ENCODE peak calls at places on chromosomes 13 and 19, in ten cellular contexts. H is mesothelial cell of epicardium; A is A549; T is left cardiac atrium; I is stimulated activated CD4-positive, alpha-beta T cell treated with anti-CD3 and anti-CD28 coated beads, Interleukin-2, amount 100 ng/mL, for 48 hours; Z is amniotic stem cell; O is cardiac fibroblast; E is memory B cell; U is AG09309; C is RPMI7951. J is an unnamed sample.

GRCh38 chr13:59829690-59830089 is 334.0 kb downstream of the DIAPH3 start:
- DNase-seq in H (no peak), A (no peak), T (no peak), I (no peak), Z (no peak), O (no peak), E (no peak), U (no peak), C (no peak), J (no peak)

GRCh38 chr19:35493971-35494370 is 3.7 kb upstream of the KRTDAP start:
- DNase-seq in H (no peak), A (no peak), T (no peak), I (no peak), Z (no peak), O (no peak), E (no peak), U (no peak), C (no peak), J (no peak)

GRCh38 chr19:19275166-19275565 is 2.1 kb upstream of the TM6SF2 start:
- DNase-seq in H (no peak), A (no peak), T (no peak), I (no peak), Z (no peak), O (no peak), E (no peak), U (no peak), C (no peak), J (no peak)

GRCh38 chr13:97559981-97560380 is 126.0 kb downstream of the RAP2A start:
- DNase-seq in H (no peak), A (no peak), T (no peak), I (no peak), Z (no peak), O (no peak), E (no peak), U (no peak), C (no peak), J (no peak)

GRCh38 chr13:44396963-44397580 is 23.4 kb downstream of the SERP2 start:
- DNase-seq in H (no peak), A (no peak), T (peak; percentile 36), I (no peak), Z (no peak), O (peak; percentile 11), E (no peak), U (no peak), C (peak; percentile 76), J (no peak)

GRCh38 chr19:2679439-2679838 is 23.1 kb downstream of the GNG7 start:
- DNase-seq in H (no peak), A (no peak), T (no peak), I (no peak), Z (no peak), O (no peak), E (no peak), U (no peak), C (no peak), J (no peak)

GRCh38 chr13:47039106-47039505 is 142.3 kb upstream of the HTR2A start:
- DNase-seq in H (no peak), A (no peak), T (no peak), I (no peak), Z (no peak), O (peak; percentile 79), E (no peak), U (peak; percentile 63), C (peak; percentile 85), J (peak; percentile 59)

GRCh38 chr19:11662278-11662677 is 65.0 kb downstream of the ZNF627 start:
- DNase-seq in H (no peak), A (no peak), T (no peak), I (no peak), Z (no peak), O (no peak), E (no peak), U (no peak), C (no peak), J (no peak)

GRCh38 chr13:50375792-50376191 is 360.5 kb downstream of the KCNRG start:
- DNase-seq in H (no peak), A (no peak), T (no peak), I (no peak), Z (peak; percentile 61), O (peak; percentile 68), E (no peak), U (peak; percentile 49), C (peak; percentile 70), J (peak; percentile 20)

GRCh38 chr13:71865858-71866172 is 1.2 kb downstream of the DACH1 start:
- DNase-seq in H (no peak), A (no peak), T (peak; percentile 16), I (no peak), Z (no peak), O (peak; percentile 9), E (no peak), U (no peak), C (no peak), J (no peak)

GRCh38 chr13:44915962-44916361 is 73.3 kb downstream of the NUFIP1 start:
- DNase-seq in H (no peak), A (no peak), T (no peak), I (no peak), Z (no peak), O (no peak), E (no peak), U (no peak), C (no peak), J (no peak)

GRCh38 chr13:94702181-94703041 is 9.9 kb downstream of the SOX21 start:
- DNase-seq in H (no peak), A (no peak), T (no peak), I (no peak), Z (no peak), O (no peak), E (no peak), U (no peak), C (no peak), J (no peak)

GRCh38 chr19:21593934-21594844 is 88.8 kb downstream of the ZNF429 start:
- DNase-seq in H (no peak), A (no peak), T (no peak), I (no peak), Z (no peak), O (peak; percentile 8), E (no peak), U (no peak), C (no peak), J (peak; percentile 2)

GRCh38 chr13:111270765-111271164 is 49.7 kb upstream of the TEX29 start:
- DNase-seq in H (no peak), A (no peak), T (no peak), I (no peak), Z (no peak), O (peak; percentile 69), E (no peak), U (peak; percentile 7), C (no peak), J (no peak)

GRCh38 chr19:30046522-30046921 is 104.5 kb downstream of the URI1 start:
- DNase-seq in H (no peak), A (no peak), T (no peak), I (no peak), Z (no peak), O (peak; percentile 5), E (peak; percentile 6), U (no peak), C (no peak), J (no peak)

GRCh38 chr13:42836930-42837329 is 55.5 kb downstream of the FAM216B start:
- DNase-seq in H (no peak), A (peak; percentile 3), T (no peak), I (no peak), Z (peak; percentile 43), O (peak; percentile 84), E (no peak), U (no peak), C (peak; percentile 81), J (peak; percentile 12)

GRCh38 chr19:13234518-13234917 is 84.3 kb downstream of the IER2 start:
- DNase-seq in H (no peak), A (peak; percentile 37), T (peak; percentile 37), I (peak; percentile 62), Z (no peak), O (peak; percentile 46), E (peak; percentile 32), U (no peak), C (peak; percentile 15), J (peak; percentile 78)

GRCh38 chr19:30263719-30264440 is 108.3 kb upstream of the ZNF536 start:
- DNase-seq in H (no peak), A (no peak), T (no peak), I (no peak), Z (no peak), O (no peak), E (no peak), U (no peak), C (no peak), J (no peak)

GRCh38 chr19:55005684-55006488 is 32.2 kb downstream of the GP6 start:
- DNase-seq in H (no peak), A (peak; percentile 82), T (no peak), I (peak; percentile 16), Z (no peak), O (peak; percentile 65), E (peak; percentile 79), U (no peak), C (peak; percentile 35), J (peak; percentile 85)

GRCh38 chr13:26957163-26957562 is 196.6 kb upstream of the GPR12 start:
- DNase-seq in H (no peak), A (no peak), T (no peak), I (no peak), Z (no peak), O (no peak), E (no peak), U (no peak), C (no peak), J (no peak)

GRCh38 chr19:9406798-9407352 is 28.5 kb downstream of the ZNF266 start:
- DNase-seq in H (no peak), A (peak; percentile 33), T (peak; percentile 86), I (peak; percentile 33), Z (peak; percentile 85), O (peak; percentile 94), E (no peak), U (peak; percentile 46), C (peak; percentile 91), J (no peak)

GRCh38 chr13:112346173-112346898 is 29.8 kb upstream of the SPACA7 start:
- DNase-seq in H (no peak), A (no peak), T (no peak), I (no peak), Z (no peak), O (no peak), E (no peak), U (no peak), C (no peak), J (no peak)